ENCODE peak calls at places on chromosomes 16 and 17, in five cellular contexts. E is kidney epithelial cell, V is tibial artery, K is cardiac fibroblast, O is body of pancreas. Y is an unnamed sample.
A peak's percentile ranks its signal among the peaks of the same experiment; 100 is the strongest.

GRCh38 chr17:64084086-64084939 is 45.6 kb downstream of the ERN1 start:
- DNase-seq in E (no peak), V (no peak), K (peak; percentile 53), O (peak; percentile 65), Y (no peak)

GRCh38 chr16:50781043-50781442 is 39.2 kb downstream of the CYLD start:
- DNase-seq in E (no peak), V (no peak), K (no peak), O (no peak), Y (no peak)

GRCh38 chr16:13062219-13062618 is 160.8 kb downstream of the SHISA9 start:
- DNase-seq in E (no peak), V (no peak), K (no peak), O (no peak), Y (no peak)

GRCh38 chr17:58312021-58312630 is 16.5 kb downstream of the TSPOAP1 start:
- DNase-seq in E (no peak), V (peak; percentile 59), K (no peak), O (no peak), Y (peak; percentile 16)

GRCh38 chr16:49835116-49835880 is 20.6 kb downstream of the ZNF423 start:
- DNase-seq in E (no peak), V (peak; percentile 72), K (no peak), O (no peak), Y (no peak)

GRCh38 chr17:61669522-61669921 is 78.5 kb upstream of the NACA2 start:
- DNase-seq in E (no peak), V (no peak), K (no peak), O (no peak), Y (no peak)

GRCh38 chr17:19024101-19025078 is 19.8 kb upstream of the FAM83G start:
- DNase-seq in E (no peak), V (peak; percentile 47), K (peak; percentile 78), O (no peak), Y (no peak)

GRCh38 chr16:81140930-81141780 is 45.0 kb upstream of the GCSH start:
- DNase-seq in E (no peak), V (no peak), K (no peak), O (no peak), Y (no peak)

GRCh38 chr17:19748807-19749193 is 702 bp upstream of the ALDH3A1 start:
- DNase-seq in E (no peak), V (no peak), K (no peak), O (no peak), Y (no peak)

GRCh38 chr17:1077536-1078061 is 80.7 kb downstream of the TIMM22 start:
- DNase-seq in E (no peak), V (no peak), K (no peak), O (no peak), Y (no peak)

GRCh38 chr17:68972119-68972704 is 17.0 kb upstream of the ABCA8 start:
- DNase-seq in E (no peak), V (no peak), K (peak; percentile 61), O (no peak), Y (no peak)

GRCh38 chr17:18059283-18059682 is 20.1 kb downstream of the GID4 start:
- DNase-seq in E (no peak), V (no peak), K (no peak), O (no peak), Y (no peak)

GRCh38 chr16:49548571-49548970 is 175.0 kb downstream of the C16orf78 start:
- DNase-seq in E (no peak), V (no peak), K (no peak), O (no peak), Y (no peak)

GRCh38 chr17:42394838-42395237 is 6.6 kb upstream of the STAT3 start:
- DNase-seq in E (no peak), V (no peak), K (no peak), O (no peak), Y (no peak)

GRCh38 chr17:46738544-46738943 is 79.9 kb downstream of the WNT3 start:
- DNase-seq in E (no peak), V (no peak), K (no peak), O (no peak), Y (no peak)

GRCh38 chr16:53083123-53083522 is 28.3 kb downstream of the CHD9 start:
- DNase-seq in E (no peak), V (no peak), K (peak; percentile 29), O (no peak), Y (no peak)

GRCh38 chr17:31858647-31859486 is at the start of gene COPRS:
- DNase-seq in E (peak; percentile 39), V (peak; percentile 95), K (peak; percentile 82), O (peak; percentile 94), Y (peak; percentile 95)

GRCh38 chr16:12470311-12471229 is 333.1 kb downstream of the CPPED1 start:
- DNase-seq in E (no peak), V (peak; percentile 75), K (no peak), O (no peak), Y (peak; percentile 87)

GRCh38 chr16:85825326-85825725 is 25.8 kb downstream of the COX4I1 start:
- DNase-seq in E (no peak), V (no peak), K (no peak), O (no peak), Y (no peak)
- TF ChIP-seq CTCF in E (no peak), V (no peak), K (no peak), O (no peak), Y (no peak)

GRCh38 chr17:2323629-2324314 is 12.5 kb downstream of the TSR1 start:
- DNase-seq in E (no peak), V (no peak), K (no peak), O (no peak), Y (no peak)

GRCh38 chr17:2321399-2321798 is 14.9 kb downstream of the TSR1 start:
- DNase-seq in E (no peak), V (no peak), K (no peak), O (no peak), Y (no peak)
- H3K4me3 ChIP-seq in E (no peak overlapping the region), V (no peak overlapping the region), K (no peak overlapping the region), O (no peak overlapping the region), Y (no peak overlapping the region)

GRCh38 chr16:24070851-24071250 is 185.3 kb upstream of the CACNG3 start:
- DNase-seq in E (no peak), V (no peak), K (peak; percentile 2), O (no peak), Y (peak; percentile 24)
- TF ChIP-seq CTCF in E (peak; percentile 15), V (no peak), K (no peak), O (peak; percentile 52), Y (peak; percentile 41)

GRCh38 chr16:2755158-2755557 is 2.7 kb downstream of the SRRM2 start:
- DNase-seq in E (no peak), V (no peak), K (no peak), O (no peak), Y (no peak)
- H3K4me3 ChIP-seq in E (no peak overlapping the region), V (peak overlapping the region; percentile 84), K (peak overlapping the region; percentile 19), O (no peak overlapping the region), Y (peak overlapping the region; percentile 87)

DNA sequence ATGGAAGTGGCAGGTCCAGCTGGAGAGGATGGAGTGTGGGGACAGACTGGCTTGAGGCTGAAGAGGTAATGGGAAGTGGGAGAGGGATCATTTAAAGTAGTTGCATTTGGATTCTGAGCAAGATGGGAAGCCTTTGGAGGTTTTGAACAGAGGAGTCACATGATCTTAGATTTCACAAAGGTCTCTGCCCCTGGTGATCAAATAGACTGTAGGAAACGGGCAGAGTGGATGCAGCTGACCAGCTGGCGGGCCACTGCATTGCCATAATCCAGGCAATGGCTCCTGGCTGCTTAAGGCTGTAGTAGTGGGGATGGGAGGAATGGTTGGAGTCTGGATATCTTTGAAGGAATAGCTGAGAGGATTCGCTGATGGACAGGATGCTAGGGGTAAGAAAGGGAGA is 81.5 kb downstream of the SLC6A2 start:
- DNase-seq in E (no peak), V (no peak), K (no peak), O (no peak), Y (no peak)
- TF ChIP-seq CTCF in E (no peak), V (no peak), K (no peak), O (no peak), Y (no peak)

DNA sequence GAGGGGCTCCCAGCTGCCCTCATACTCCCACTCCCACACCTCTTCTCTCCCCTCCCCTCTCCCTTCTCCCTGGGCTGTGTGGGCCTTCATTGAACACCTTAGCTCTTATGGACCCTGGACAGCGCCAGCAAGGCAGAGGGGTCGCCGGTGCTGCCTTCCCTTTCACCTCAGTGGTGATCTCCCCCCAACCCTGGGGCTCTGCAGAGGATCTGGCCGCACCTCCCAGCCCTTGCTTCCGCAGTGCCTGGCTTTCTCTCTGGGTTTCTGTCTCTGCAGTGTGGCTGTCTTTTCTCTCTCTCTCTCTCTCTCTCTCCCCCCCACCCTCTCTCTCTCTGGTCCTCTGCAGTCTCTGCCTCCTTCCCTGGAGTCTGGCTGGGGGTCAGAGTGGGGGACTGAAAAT is 1.2 kb downstream of the SEZ6L2 start:
- DNase-seq in E (no peak), V (no peak), K (no peak), O (no peak), Y (no peak)
- H3K4me3 ChIP-seq in E (no peak overlapping the region), V (no peak overlapping the region), K (no peak overlapping the region), O (no peak overlapping the region), Y (no peak overlapping the region)

GRCh38 chr16:57778658-57779057 is 23.6 kb downstream of the KIFC3 start:
- DNase-seq in E (no peak), V (no peak), K (no peak), O (no peak), Y (no peak)

GRCh38 chr16:57773680-57774295 is 28.5 kb downstream of the KIFC3 start:
- DNase-seq in E (no peak), V (no peak), K (peak; percentile 19), O (peak; percentile 79), Y (peak; percentile 14)

GRCh38 chr16:57774886-57775285 is 27.4 kb downstream of the KIFC3 start:
- DNase-seq in E (no peak), V (no peak), K (no peak), O (no peak), Y (peak; percentile 14)

GRCh38 chr16:57773019-57773418 is 29.3 kb downstream of the KIFC3 start:
- DNase-seq in E (no peak), V (no peak), K (no peak), O (peak; percentile 46), Y (no peak)

GRCh38 chr16:57775661-57776469 is 26.4 kb downstream of the KIFC3 start:
- DNase-seq in E (no peak), V (no peak), K (no peak), O (peak; percentile 55), Y (no peak)
- TF ChIP-seq CTCF in E (peak; percentile 44), V (no peak), K (no peak), O (peak; percentile 80), Y (peak; percentile 18)

DNA sequence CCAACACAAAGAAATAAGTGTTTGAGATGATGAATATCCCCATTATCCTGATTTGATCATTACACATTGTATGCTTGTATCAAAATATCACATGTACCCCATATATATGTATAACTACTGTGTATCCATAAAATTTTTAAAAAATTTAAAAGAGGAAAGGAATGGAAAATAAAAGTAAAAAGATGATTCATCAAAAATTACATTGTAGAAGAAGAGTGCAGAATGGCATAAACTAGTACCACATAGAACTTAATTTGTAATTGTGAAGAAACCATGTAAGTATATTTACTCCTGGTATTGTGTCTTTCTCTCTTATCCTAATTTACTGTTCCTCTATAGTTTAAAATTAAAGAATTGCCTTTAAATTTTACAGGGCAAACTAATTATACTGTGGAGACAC is 11.5 kb upstream of the KRT10 start:
- DNase-seq in E (no peak), V (no peak), K (no peak), O (no peak), Y (no peak)
- H3K4me3 ChIP-seq in E (no peak overlapping the region), V (no peak overlapping the region), K (no peak overlapping the region), O (no peak overlapping the region), Y (no peak overlapping the region)

Y was measured in heart left ventricle.